ENCODE peak calls at places on chromosome 12, in nine cellular contexts. H is hypothalamus; M is NCI-H774; K is HuH-7; S is SW 1271; R is activated naive CD8-positive, alpha-beta T cell treated with anti-CD3 and anti-CD28 coated beads, Interleukin-2, amount 50 U/mL, for 24 hours; A is T-cell; N is natural killer cell; E is IMR-90. P is an unnamed sample.

GRCh38 chr12:65867428-65867827 is 43.1 kb downstream of the HMGA2 start:
- DNase-seq in H (no peak), M (no peak), K (no peak), S (peak), R (no peak), A (no peak), N (no peak), E (peak), P (no peak)

GRCh38 chr12:116955382-116956021 is 44.8 kb downstream of the FBXW8 start:
- DNase-seq in H (no peak), M (no peak), K (peak), S (no peak), R (no peak), A (no peak), N (no peak), E (peak), P (peak)

GRCh38 chr12:120761581-120761980 is 36.0 kb downstream of the ACADS start:
- DNase-seq in H (no peak), M (no peak), K (no peak), S (no peak), R (no peak), A (no peak), N (no peak), E (peak), P (peak)

GRCh38 chr12:120257041-120257821 is 8.3 kb downstream of the PXN start:
- DNase-seq in H (no peak), M (no peak), K (no peak), S (no peak), R (no peak), A (no peak), N (no peak), E (peak), P (peak)

GRCh38 chr12:72278894-72279293 is 6.7 kb downstream of the TRHDE start:
- DNase-seq in H (no peak), M (no peak), K (no peak), S (no peak), R (no peak), A (no peak), N (no peak), E (no peak), P (no peak)

GRCh38 chr12:13666806-13667205 is 314.6 kb downstream of the GRIN2B start:
- DNase-seq in H (no peak), M (no peak), K (no peak), S (peak), R (no peak), A (no peak), N (no peak), E (no peak), P (no peak)

GRCh38 chr12:89417246-89417977 is 65.1 kb upstream of the DUSP6 start:
- DNase-seq in H (no peak), M (no peak), K (no peak), S (no peak), R (no peak), A (no peak), N (no peak), E (peak), P (no peak)

GRCh38 chr12:42790761-42791151 is 201.2 kb upstream of the PRICKLE1 start:
- DNase-seq in H (no peak), M (no peak), K (no peak), S (peak), R (no peak), A (no peak), N (no peak), E (peak), P (no peak)

GRCh38 chr12:67981236-67982164 is 7.7 kb upstream of the IFNG-AS1 start:
- DNase-seq in H (no peak), M (no peak), K (no peak), S (peak), R (no peak), A (no peak), N (no peak), E (peak), P (no peak)

GRCh38 chr12:19953734-19954133 is 414.6 kb upstream of the PDE3A start:
- DNase-seq in H (no peak), M (no peak), K (no peak), S (no peak), R (no peak), A (no peak), N (no peak), E (no peak), P (no peak)